ENCODE peak calls at places on chromosomes 11 and 22, in nine cellular contexts. Y, G, Q, Z, E, X, N, S and W are unnamed samples.

GRCh38 chr11:108786281-108786990 is 121.6 kb downstream of the DDX10 start:
- DNase-seq in Y (no peak), G (no peak), Q (no peak), Z (no peak), E (no peak), X (no peak), N (no peak), S (no peak), W (no peak)

GRCh38 chr11:34799848-34800247 is 116.3 kb downstream of the APIP start:
- DNase-seq in Y (no peak), G (no peak), Q (no peak), Z (no peak), E (no peak), X (no peak), N (no peak), S (no peak), W (no peak)

GRCh38 chr11:123086315-123086714 is 24.4 kb upstream of the HSPA8 start:
- DNase-seq in Y (no peak), G (no peak), Q (no peak), Z (no peak), E (no peak), X (no peak), N (no peak), S (no peak), W (no peak)

GRCh38 chr11:100969008-100969407 is 160.6 kb downstream of the PGR start:
- DNase-seq in Y (no peak), G (no peak), Q (no peak), Z (no peak), E (no peak), X (no peak), N (no peak), S (no peak), W (no peak)

GRCh38 chr11:96035031-96035743 is 111.3 kb upstream of the MTMR2 start:
- DNase-seq in Y (no peak), G (no peak), Q (no peak), Z (no peak), E (no peak), X (no peak), N (no peak), S (no peak), W (no peak)

GRCh38 chr11:82046778-82047177 is 686.9 kb downstream of the FAM181B start:
- DNase-seq in Y (no peak), G (peak; percentile 67), Q (no peak), Z (no peak), E (no peak), X (peak; percentile 76), N (no peak), S (no peak), W (no peak)

GRCh38 chr11:2534131-2534956 is 89.5 kb downstream of the KCNQ1 start:
- DNase-seq in Y (peak; percentile 85), G (no peak), Q (peak; percentile 77), Z (no peak), E (no peak), X (no peak), N (no peak), S (peak; percentile 28), W (no peak)

GRCh38 chr11:65565624-65566453 is 4.4 kb upstream of the ZNRD2 start:
- DNase-seq in Y (no peak), G (no peak), Q (no peak), Z (no peak), E (no peak), X (peak; percentile 41), N (no peak), S (no peak), W (no peak)

GRCh38 chr11:15034687-15035267 is 38.6 kb upstream of the CALCB start:
- DNase-seq in Y (no peak), G (no peak), Q (no peak), Z (peak; percentile 3), E (no peak), X (no peak), N (no peak), S (no peak), W (no peak)

GRCh38 chr22:48677621-48678020 is 1150.1 kb downstream of the BRD1 start:
- DNase-seq in Y (no peak), G (no peak), Q (no peak), Z (no peak), E (no peak), X (no peak), N (no peak), S (no peak), W (no peak)

GRCh38 chr22:18065256-18065655 is 12.5 kb upstream of the PEX26 start:
- DNase-seq in Y (no peak), G (no peak), Q (peak; percentile 33), Z (peak; percentile 42), E (no peak), X (no peak), N (no peak), S (no peak), W (no peak)

GRCh38 chr11:75223954-75224643 is 16.5 kb upstream of the TPBGL start:
- DNase-seq in Y (no peak), G (no peak), Q (no peak), Z (peak; percentile 21), E (no peak), X (no peak), N (peak; percentile 20), S (no peak), W (no peak)

GRCh38 chr11:88280673-88281316 is 56.7 kb downstream of the CTSC start:
- DNase-seq in Y (no peak), G (peak; percentile 41), Q (no peak), Z (no peak), E (no peak), X (peak; percentile 81), N (no peak), S (no peak), W (no peak)

GRCh38 chr22:36042240-36042639 is 13.6 kb upstream of the RBFOX2 start:
- DNase-seq in Y (no peak), G (no peak), Q (no peak), Z (no peak), E (no peak), X (no peak), N (no peak), S (no peak), W (no peak)

GRCh38 chr11:95119361-95120060 is 29.9 kb downstream of the ENDOD1 start:
- DNase-seq in Y (no peak), G (no peak), Q (no peak), Z (no peak), E (no peak), X (no peak), N (no peak), S (no peak), W (no peak)

GRCh38 chr11:10488121-10488580 is 33.1 kb downstream of the AMPD3 start:
- DNase-seq in Y (peak; percentile 94), G (no peak), Q (peak; percentile 64), Z (peak; percentile 18), E (no peak), X (no peak), N (no peak), S (no peak), W (no peak)

GRCh38 chr11:3942160-3942955 is 86.9 kb downstream of the STIM1 start:
- DNase-seq in Y (no peak), G (no peak), Q (no peak), Z (no peak), E (no peak), X (no peak), N (no peak), S (no peak), W (no peak)

GRCh38 chr22:49266561-49267519 is 560.8 kb downstream of the BRD1 start:
- DNase-seq in Y (no peak), G (no peak), Q (no peak), Z (no peak), E (no peak), X (no peak), N (no peak), S (no peak), W (no peak)

GRCh38 chr11:18650859-18651557 is 16.9 kb upstream of the SPTY2D1 start:
- DNase-seq in Y (no peak), G (peak; percentile 48), Q (peak; percentile 36), Z (peak; percentile 80), E (no peak), X (peak; percentile 83), N (peak; percentile 63), S (peak; percentile 28), W (peak; percentile 25)
- TF ChIP-seq CTCF in Y (peak; percentile 25), G (peak; percentile 64), Q (peak; percentile 43), Z (peak; percentile 45), E (peak; percentile 28), X (peak; percentile 81), N (peak; percentile 92), S (peak; percentile 47), W (peak; percentile 65)

DNA sequence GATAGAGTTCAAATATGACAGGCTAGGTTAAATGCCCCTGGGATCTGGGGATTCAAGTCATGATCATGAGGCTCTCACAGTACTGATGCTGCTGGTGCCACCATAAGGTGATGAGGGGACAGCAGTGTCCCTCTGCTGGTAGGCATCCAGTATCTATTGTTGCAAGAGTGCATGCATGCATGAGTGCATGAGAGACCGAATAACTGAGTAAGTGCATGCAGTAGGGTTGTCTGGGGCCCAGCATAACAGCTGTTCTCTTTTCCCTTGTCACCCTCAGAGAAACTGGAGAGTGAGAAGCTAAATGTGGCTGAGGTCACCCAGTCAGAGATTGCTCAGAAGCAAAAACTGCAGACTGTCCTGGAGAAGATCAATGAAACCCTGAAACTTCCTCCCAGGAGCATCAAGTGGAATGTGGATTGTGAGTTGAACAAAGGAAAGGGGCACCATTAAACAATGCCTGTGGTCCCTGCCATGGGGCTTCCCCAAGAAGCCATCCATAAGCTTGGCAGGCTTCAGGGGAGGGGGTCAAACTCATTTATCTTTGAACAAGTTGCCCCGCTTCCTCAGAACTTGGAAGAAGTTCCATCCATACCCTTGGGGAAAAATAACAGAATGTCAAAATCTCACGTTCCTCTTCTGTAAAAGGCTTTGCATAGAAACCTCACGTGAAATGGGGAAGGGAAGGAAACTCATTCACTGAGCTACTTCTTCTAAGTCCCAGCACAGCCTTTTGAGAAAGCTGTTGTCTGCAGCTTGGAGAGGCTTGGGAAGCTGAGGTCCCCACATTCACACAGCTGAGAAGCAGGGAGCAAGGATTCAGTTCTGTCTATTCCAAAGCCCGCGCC is 119.0 kb downstream of the PARVA start:
- DNase-seq in Y (no peak), G (no peak), Q (no peak), Z (peak; percentile 33), E (no peak), X (no peak), N (no peak), S (no peak), W (no peak)
- TF ChIP-seq CTCF in Y (no peak), G (peak; percentile 13), Q (no peak), Z (no peak), E (no peak), X (no peak), N (peak; percentile 15), S (peak; percentile 44), W (peak; percentile 36)

GRCh38 chr11:118672865-118673264 is 6.6 kb downstream of the TREH start:
- DNase-seq in Y (no peak), G (no peak), Q (no peak), Z (peak; percentile 31), E (no peak), X (no peak), N (peak; percentile 34), S (no peak), W (no peak)
- TF ChIP-seq CTCF in Y (no peak), G (peak; percentile 30), Q (no peak), Z (no peak), E (no peak), X (peak; percentile 26), N (peak; percentile 45), S (no peak), W (peak; percentile 37)

DNA sequence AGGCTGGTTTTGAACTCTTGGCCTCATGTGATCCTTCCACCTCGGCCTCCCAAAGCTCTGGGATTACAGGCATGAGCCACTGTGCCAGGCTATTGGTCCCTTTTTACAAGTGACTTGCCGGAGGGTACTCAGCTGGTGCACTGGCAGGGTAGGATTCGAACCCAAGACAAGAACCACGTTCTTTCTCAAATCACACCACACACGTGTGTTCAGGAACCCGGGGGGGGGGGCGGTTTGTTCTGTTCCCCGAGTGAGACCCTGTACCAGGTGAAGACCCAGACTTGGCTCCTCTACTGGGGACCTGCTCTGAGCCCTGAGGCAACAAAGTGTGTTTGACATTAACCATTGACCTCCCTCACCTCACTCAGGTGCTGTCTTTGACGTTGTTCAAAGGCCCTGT is 3.8 kb upstream of the YWHAH start:
- DNase-seq in Y (no peak), G (no peak), Q (no peak), Z (no peak), E (no peak), X (no peak), N (no peak), S (no peak), W (no peak)
- TF ChIP-seq CTCF in Y (no peak), G (no peak), Q (no peak), Z (no peak), E (no peak), X (no peak), N (no peak), S (no peak), W (no peak)